ENCODE peak calls at places on chromosome 20, in nine cellular contexts. L is GM12891, Z is HepG2, I is SK-N-MC, V is prostate gland, K is GM23338, B is upper lobe of left lung, N is HCT116, Q is endothelial cell of umbilical vein. D is an unnamed sample.

GRCh38 chr20:24111858-24112257 is 123.3 kb upstream of the GGTLC1 start:
- DNase-seq in L (no peak), Z (no peak), I (no peak), V (no peak), K (no peak), B (no peak), N (no peak), Q (no peak), D (no peak)

GRCh38 chr20:39190666-39191570 is 228.8 kb downstream of the DHX35 start:
- DNase-seq in L (no peak), Z (peak; percentile 58), I (no peak), V (no peak), K (peak; percentile 5), B (no peak), N (peak; percentile 39), Q (no peak), D (no peak)

GRCh38 chr20:31274441-31274840 is 17.0 kb downstream of the DEFB115 start:
- DNase-seq in L (no peak), Z (no peak), I (no peak), V (no peak), K (no peak), B (no peak), N (no peak), Q (no peak), D (no peak)

GRCh38 chr20:35968930-35969329 is 540 bp downstream of the CNBD2 start:
- DNase-seq in L (no peak), Z (no peak), I (no peak), V (no peak), K (no peak), B (no peak), N (no peak), Q (no peak), D (no peak)

GRCh38 chr20:21389368-21389767 is 8.0 kb downstream of the NKX2-4 start:
- DNase-seq in L (no peak), Z (no peak), I (no peak), V (no peak), K (no peak), B (no peak), N (no peak), Q (no peak), D (no peak)

GRCh38 chr20:24913076-24913628 is 35.9 kb upstream of the CST7 start:
- DNase-seq in L (no peak), Z (no peak), I (no peak), V (peak; percentile 1), K (no peak), B (no peak), N (no peak), Q (no peak), D (no peak)

GRCh38 chr20:35409542-35409941 is 2.2 kb downstream of the UQCC1 start:
- DNase-seq in L (no peak), Z (no peak), I (no peak), V (no peak), K (no peak), B (no peak), N (no peak), Q (no peak), D (no peak)

GRCh38 chr20:58706975-58707681 is 14.5 kb downstream of the NPEPL1 start:
- DNase-seq in L (no peak), Z (no peak), I (no peak), V (peak; percentile 2), K (no peak), B (peak; percentile 14), N (no peak), Q (no peak), D (no peak)

GRCh38 chr20:62710886-62711702 is 2.5 kb downstream of the NTSR1 start:
- DNase-seq in L (no peak), Z (no peak), I (no peak), V (no peak), K (no peak), B (no peak), N (no peak), Q (no peak), D (no peak)
- TF ChIP-seq POLR2AphosphoS5 in L (no peak), Z (no peak), I (no peak), V (no peak), K (no peak), B (no peak), N (peak; percentile 69), Q (no peak), D (no peak)

DNA sequence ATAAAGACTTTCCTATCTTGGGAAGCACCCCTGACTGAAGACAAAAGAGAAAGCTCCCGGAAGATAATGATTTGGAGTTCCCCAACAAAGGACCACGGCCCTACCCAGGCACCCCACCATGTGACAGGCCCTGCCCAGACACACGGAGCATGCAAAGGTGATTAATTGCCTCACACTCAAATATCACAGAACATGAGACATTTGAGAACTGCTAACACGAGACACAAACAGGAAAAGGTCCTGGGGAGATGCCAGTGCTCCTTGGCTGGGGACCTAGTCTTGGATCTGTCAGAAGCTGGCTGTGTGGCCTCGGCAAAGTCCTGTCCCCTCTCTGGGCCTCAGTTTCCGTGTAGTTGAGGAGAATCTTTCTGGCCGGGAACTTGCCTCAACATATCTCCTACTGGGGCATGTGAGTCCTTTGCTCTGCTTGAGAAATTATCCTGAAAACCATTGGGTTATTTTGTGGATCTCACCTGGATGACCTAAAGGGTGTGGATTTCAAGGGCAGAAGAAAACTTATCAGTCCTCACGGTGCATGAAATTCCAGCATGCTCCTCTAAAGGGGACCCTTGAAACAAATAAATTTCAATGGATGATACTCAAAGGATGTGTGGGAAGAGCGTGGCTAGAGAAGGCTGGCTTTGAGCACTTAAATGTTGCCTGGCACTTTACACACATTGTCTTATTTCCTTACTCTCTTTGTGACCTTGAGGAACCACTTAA is 82.3 kb upstream of the PTPN1 start:
- DNase-seq in L (no peak), Z (no peak), I (no peak), V (peak; percentile 85), K (no peak), B (peak; percentile 58), N (no peak), Q (peak; percentile 44), D (no peak)
- TF ChIP-seq POLR2AphosphoS5 in L (no peak), Z (no peak), I (no peak), V (peak; percentile 94), K (no peak), B (peak; percentile 43), N (no peak), Q (no peak), D (no peak)

GRCh38 chr20:52192296-52193007 is 873 bp upstream of the ZFP64 start:
- DNase-seq in L (peak; percentile 14), Z (peak; percentile 83), I (no peak), V (no peak), K (no peak), B (peak; percentile 25), N (peak; percentile 38), Q (no peak), D (no peak)

GRCh38 chr20:52193133-52193532 is 1.6 kb upstream of the ZFP64 start:
- DNase-seq in L (no peak), Z (no peak), I (no peak), V (no peak), K (no peak), B (no peak), N (no peak), Q (no peak), D (no peak)

GRCh38 chr20:52190437-52191131 is 995 bp downstream of the ZFP64 start:
- DNase-seq in L (peak; percentile 53), Z (peak; percentile 57), I (no peak), V (peak; percentile 19), K (peak; percentile 28), B (peak; percentile 33), N (peak; percentile 6), Q (peak; percentile 32), D (no peak)

GRCh38 chr20:52191132-52191435 is 495 bp downstream of the ZFP64 start:
- DNase-seq in L (no peak), Z (no peak), I (no peak), V (no peak), K (peak; percentile 63), B (peak; percentile 25), N (no peak), Q (no peak), D (no peak)

DNA sequence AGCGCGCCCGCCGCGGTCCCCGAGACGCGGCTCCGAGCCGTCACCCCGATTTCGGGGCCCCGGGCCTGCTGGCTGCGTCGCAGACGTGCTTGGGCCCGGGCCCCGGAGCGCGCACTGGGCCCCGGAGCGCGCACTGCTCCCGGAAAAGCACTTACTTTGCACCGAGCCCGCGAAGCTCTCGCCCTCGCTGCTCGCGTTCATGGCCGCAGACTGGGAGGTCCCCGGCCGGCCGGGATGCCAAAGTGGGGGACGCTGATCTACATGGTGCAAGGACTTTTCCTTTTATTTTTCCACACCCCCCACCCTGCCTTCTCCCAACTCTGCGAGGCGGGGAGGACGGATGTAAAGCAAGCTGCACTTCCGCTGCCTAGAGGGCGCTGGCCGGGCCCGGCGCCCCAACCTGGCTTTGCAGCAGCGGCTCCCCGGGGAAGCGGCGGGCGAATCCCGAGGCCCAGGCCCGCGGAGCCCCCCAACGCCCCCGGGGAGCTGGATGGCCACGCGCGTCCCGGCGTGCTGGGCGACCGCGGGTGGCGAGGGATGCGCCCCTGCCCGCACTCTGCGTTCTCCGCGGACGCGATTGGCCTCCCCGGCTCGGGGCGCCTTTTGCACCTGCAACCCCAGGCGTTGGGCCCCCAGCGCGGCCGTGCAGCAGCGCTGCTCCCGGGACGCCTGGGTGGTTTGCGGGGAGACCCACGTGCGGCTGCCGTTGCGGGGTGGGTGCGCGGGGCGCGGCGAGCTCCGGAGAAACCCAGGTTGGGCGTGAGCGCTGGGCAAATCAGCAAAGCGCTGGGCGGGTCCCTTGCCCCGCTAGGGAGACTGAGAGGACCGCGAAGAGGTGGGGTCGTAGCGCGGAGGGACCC is at the start of gene ZFP64:
- DNase-seq in L (peak; percentile 75), Z (peak; percentile 83), I (no peak), V (peak; percentile 75), K (peak; percentile 82), B (peak; percentile 73), N (peak; percentile 52), Q (peak; percentile 80), D (peak; percentile 39)
- TF ChIP-seq POLR2AphosphoS5 in L (no peak), Z (peak; percentile 76), I (peak; percentile 70), V (peak; percentile 45), K (no peak), B (no peak), N (peak; percentile 60), Q (peak; percentile 53), D (no peak)

GRCh38 chr20:60652615-60653014 is 599.4 kb upstream of the CDH4 start:
- DNase-seq in L (no peak), Z (no peak), I (no peak), V (no peak), K (no peak), B (no peak), N (no peak), Q (no peak), D (no peak)

GRCh38 chr20:60648556-60648955 is 603.5 kb upstream of the CDH4 start:
- DNase-seq in L (no peak), Z (no peak), I (no peak), V (no peak), K (no peak), B (no peak), N (no peak), Q (no peak), D (no peak)

GRCh38 chr20:60649541-60649940 is 602.5 kb upstream of the CDH4 start:
- DNase-seq in L (no peak), Z (no peak), I (no peak), V (no peak), K (no peak), B (no peak), N (no peak), Q (no peak), D (no peak)

GRCh38 chr20:60650087-60650486 is 602.0 kb upstream of the CDH4 start:
- DNase-seq in L (no peak), Z (no peak), I (no peak), V (no peak), K (no peak), B (no peak), N (no peak), Q (no peak), D (no peak)

DNA sequence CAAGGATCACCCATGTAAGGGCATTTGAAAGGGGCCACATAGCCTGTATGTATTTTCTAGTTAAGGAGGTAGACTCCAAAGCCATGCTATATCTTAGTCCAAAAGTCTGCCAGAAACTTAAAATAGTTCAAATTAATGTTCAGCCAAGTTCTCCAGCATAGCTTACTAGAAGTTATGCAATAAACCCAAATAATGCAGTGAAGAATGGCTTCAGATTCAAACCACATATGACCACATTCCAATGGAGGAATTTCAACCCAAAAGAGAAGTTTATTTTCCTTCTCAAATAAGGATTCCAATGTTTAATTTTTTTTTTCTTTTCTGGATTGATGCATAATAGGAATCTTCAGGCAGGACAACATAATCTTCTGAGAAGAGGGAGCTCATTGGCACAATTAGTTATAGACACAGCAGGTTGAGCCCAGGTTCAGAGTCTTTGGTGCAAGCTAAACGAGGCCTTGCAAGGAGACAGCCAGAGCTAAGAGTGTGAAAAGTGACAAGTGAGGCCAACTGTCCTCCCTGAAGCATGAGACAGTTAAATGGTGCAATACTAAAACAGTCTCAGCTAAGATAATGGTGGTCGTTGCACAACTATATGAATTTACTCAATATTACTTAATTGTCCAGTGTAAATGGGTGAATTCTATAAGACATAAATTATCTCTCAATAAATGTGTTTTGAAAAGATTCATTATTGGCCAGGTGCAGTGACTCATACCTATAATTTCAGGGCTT is 598.8 kb upstream of the CDH4 start:
- DNase-seq in L (no peak), Z (no peak), I (no peak), V (no peak), K (no peak), B (no peak), N (no peak), Q (no peak), D (no peak)
- TF ChIP-seq POLR2AphosphoS5 in L (no peak), Z (no peak), I (no peak), V (no peak), K (no peak), B (no peak), N (no peak), Q (no peak), D (no peak)

D was measured in breast epithelium.